ENCODE peak calls at places on chromosomes 13 and 19, in four cellular contexts. One of them, this sample, is unnamed.

GRCh38 chr13:36190771-36191170 is 23.6 kb downstream of the SOHLH2 start:
- DNase-seq in ovary: no peak
- DNase-seq in CD4-positive, alpha-beta T cell: no peak
- DNase-seq in MCF 10A: no peak
- DNase-seq in this sample: no peak

GRCh38 chr13:23468811-23469210 is 35.3 kb upstream of the SACS start:
- DNase-seq in MCF 10A: no peak
- DNase-seq in ovary: no peak
- DNase-seq in CD4-positive, alpha-beta T cell: no peak
- DNase-seq in this sample: no peak

GRCh38 chr13:20446900-20447299 is 78.8 kb downstream of the CRYL1 start:
- DNase-seq in ovary: no peak
- DNase-seq in MCF 10A: no peak
- DNase-seq in CD4-positive, alpha-beta T cell: no peak
- DNase-seq in this sample: no peak

GRCh38 chr13:42574011-42574410 is at the start of gene TNFSF11:
- DNase-seq in MCF 10A: no peak
- DNase-seq in CD4-positive, alpha-beta T cell: no peak
- DNase-seq in ovary: no peak
- DNase-seq in this sample: no peak

GRCh38 chr19:3094638-3095374 is 644 bp downstream of the GNA11 start:
- DNase-seq in MCF 10A: peak
- DNase-seq in ovary: peak
- DNase-seq in CD4-positive, alpha-beta T cell: no peak
- DNase-seq in this sample: no peak

GRCh38 chr19:54439174-54439851 is 9.7 kb upstream of the LENG8 start:
- DNase-seq in CD4-positive, alpha-beta T cell: no peak
- DNase-seq in ovary: no peak
- DNase-seq in MCF 10A: peak
- DNase-seq in this sample: peak

GRCh38 chr19:39951686-39952085 is 17.3 kb upstream of the FCGBP start:
- DNase-seq in ovary: no peak
- DNase-seq in MCF 10A: peak
- DNase-seq in CD4-positive, alpha-beta T cell: no peak
- DNase-seq in this sample: no peak

GRCh38 chr13:72726721-72727416 is 560 bp downstream of the MZT1 start:
- DNase-seq in ovary: no peak
- DNase-seq in MCF 10A: peak
- DNase-seq in CD4-positive, alpha-beta T cell: peak
- DNase-seq in this sample: peak

GRCh38 chr19:2097330-2098327 is 914 bp downstream of the IZUMO4 start:
- DNase-seq in ovary: peak
- DNase-seq in CD4-positive, alpha-beta T cell: no peak
- DNase-seq in MCF 10A: no peak
- DNase-seq in this sample: no peak

GRCh38 chr13:29434217-29434940 is 161.1 kb downstream of the SLC7A1 start:
- DNase-seq in MCF 10A: no peak
- DNase-seq in CD4-positive, alpha-beta T cell: no peak
- DNase-seq in ovary: no peak
- DNase-seq in this sample: no peak

GRCh38 chr13:94860981-94861407 is 148.6 kb upstream of the SOX21 start:
- DNase-seq in CD4-positive, alpha-beta T cell: no peak
- DNase-seq in MCF 10A: peak
- DNase-seq in ovary: no peak
- DNase-seq in this sample: no peak

GRCh38 chr13:42363941-42364612 is 92.1 kb downstream of the AKAP11 start:
- DNase-seq in MCF 10A: peak
- DNase-seq in ovary: no peak
- DNase-seq in CD4-positive, alpha-beta T cell: no peak
- DNase-seq in this sample: no peak

GRCh38 chr13:38202730-38203129 is 146.9 kb upstream of the UFM1 start:
- DNase-seq in CD4-positive, alpha-beta T cell: no peak
- DNase-seq in ovary: no peak
- DNase-seq in MCF 10A: peak
- DNase-seq in this sample: no peak

GRCh38 chr19:16262618-16263017 is 62.0 kb upstream of the KLF2 start:
- DNase-seq in MCF 10A: no peak
- DNase-seq in CD4-positive, alpha-beta T cell: no peak
- DNase-seq in ovary: no peak
- DNase-seq in this sample: no peak

GRCh38 chr19:17090501-17091074 is 15.0 kb downstream of the MYO9B start:
- DNase-seq in ovary: no peak
- DNase-seq in CD4-positive, alpha-beta T cell: no peak
- DNase-seq in MCF 10A: no peak
- DNase-seq in this sample: peak

GRCh38 chr19:18239303-18239702 is 13.1 kb upstream of the PDE4C start:
- DNase-seq in ovary: no peak
- DNase-seq in CD4-positive, alpha-beta T cell: no peak
- DNase-seq in MCF 10A: no peak
- DNase-seq in this sample: no peak

GRCh38 chr19:5152767-5153532 is 184.0 kb downstream of the KDM4B start:
- DNase-seq in CD4-positive, alpha-beta T cell: no peak
- DNase-seq in ovary: no peak
- DNase-seq in MCF 10A: no peak
- DNase-seq in this sample: no peak

GRCh38 chr19:18020212-18021067 is 12.5 kb downstream of the ARRDC2 start:
- DNase-seq in MCF 10A: peak
- DNase-seq in CD4-positive, alpha-beta T cell: no peak
- DNase-seq in ovary: no peak
- DNase-seq in this sample: no peak

GRCh38 chr13:113406321-113407102 is 42.6 kb upstream of the GRTP1 start:
- DNase-seq in CD4-positive, alpha-beta T cell: no peak
- DNase-seq in MCF 10A: no peak
- DNase-seq in ovary: no peak
- DNase-seq in this sample: no peak

GRCh38 chr13:85772379-85772778 is 26.8 kb downstream of the SLITRK6 start:
- DNase-seq in MCF 10A: peak
- DNase-seq in ovary: no peak
- DNase-seq in CD4-positive, alpha-beta T cell: no peak
- DNase-seq in this sample: no peak

GRCh38 chr13:48629282-48629681 is 24.4 kb upstream of the CYSLTR2 start:
- DNase-seq in ovary: no peak
- DNase-seq in MCF 10A: no peak
- DNase-seq in CD4-positive, alpha-beta T cell: no peak
- DNase-seq in this sample: no peak

GRCh38 chr13:95254341-95254740 is 46.9 kb downstream of the ABCC4 start:
- DNase-seq in MCF 10A: peak
- DNase-seq in ovary: no peak
- DNase-seq in CD4-positive, alpha-beta T cell: no peak
- DNase-seq in this sample: no peak

GRCh38 chr19:11861301-11861700 is 12.8 kb downstream of the ZNF439 start:
- DNase-seq in ovary: no peak
- DNase-seq in MCF 10A: no peak
- DNase-seq in CD4-positive, alpha-beta T cell: no peak
- DNase-seq in this sample: no peak

GRCh38 chr19:33406521-33407139 is 33.1 kb downstream of the CEBPG start:
- DNase-seq in MCF 10A: peak
- DNase-seq in CD4-positive, alpha-beta T cell: peak
- DNase-seq in ovary: peak
- DNase-seq in this sample: no peak

GRCh38 chr13:44237276-44237767 is 136.3 kb upstream of the SERP2 start:
- DNase-seq in MCF 10A: peak
- DNase-seq in CD4-positive, alpha-beta T cell: no peak
- DNase-seq in ovary: peak
- DNase-seq in this sample: peak